ENCODE peak calls at places on chromosome 16, in nine cellular contexts. R, V, E, H, T, Y, X, C and Q are unnamed samples.
A peak's percentile ranks its signal among the peaks of the same experiment; 100 is the strongest.

GRCh38 chr16:67284699-67285646 is 5.6 kb downstream of the PLEKHG4 start:
- DNase-seq in R (no peak), V (peak; percentile 61), E (no peak), H (peak; percentile 12), T (peak; percentile 61), Y (peak; percentile 49), X (no peak), C (no peak), Q (no peak)

GRCh38 chr16:4373356-4373908 is 1.8 kb downstream of the VASN start:
- DNase-seq in R (peak; percentile 69), V (no peak), E (no peak), H (no peak), T (no peak), Y (no peak), X (no peak), C (no peak), Q (no peak)

GRCh38 chr16:10111156-10111761 is 71.0 kb downstream of the GRIN2A start:
- DNase-seq in R (no peak), V (no peak), E (no peak), H (no peak), T (no peak), Y (no peak), X (no peak), C (no peak), Q (no peak)

GRCh38 chr16:89695086-89695874 is 6.2 kb downstream of the SPATA2L start:
- DNase-seq in R (no peak), V (no peak), E (no peak), H (no peak), T (no peak), Y (no peak), X (no peak), C (no peak), Q (no peak)

GRCh38 chr16:77191259-77191969 is 424 bp downstream of the MON1B start:
- DNase-seq in R (no peak), V (no peak), E (no peak), H (no peak), T (no peak), Y (peak; percentile 27), X (no peak), C (no peak), Q (no peak)

GRCh38 chr16:64445649-64446048 is 676.2 kb downstream of the CDH11 start:
- DNase-seq in R (no peak), V (no peak), E (no peak), H (peak; percentile 11), T (no peak), Y (no peak), X (no peak), C (no peak), Q (no peak)

GRCh38 chr16:72891291-72892227 is 156.4 kb downstream of the ZFHX3 start:
- DNase-seq in R (no peak), V (no peak), E (no peak), H (no peak), T (no peak), Y (no peak), X (no peak), C (no peak), Q (no peak)

GRCh38 chr16:325375-326155 is 27.0 kb downstream of the AXIN1 start:
- DNase-seq in R (no peak), V (no peak), E (no peak), H (no peak), T (no peak), Y (no peak), X (no peak), C (no peak), Q (no peak)

GRCh38 chr16:54957403-54957802 is 26.7 kb downstream of the IRX5 start:
- DNase-seq in R (no peak), V (no peak), E (no peak), H (no peak), T (peak; percentile 57), Y (peak; percentile 23), X (no peak), C (no peak), Q (no peak)

GRCh38 chr16:67150833-67151396 is at the start of gene B3GNT9:
- DNase-seq in R (peak; percentile 81), V (no peak), E (no peak), H (peak; percentile 66), T (peak; percentile 67), Y (peak; percentile 72), X (peak; percentile 87), C (peak; percentile 51), Q (peak; percentile 47)

GRCh38 chr16:66030036-66030435 is 336.5 kb upstream of the CDH5 start:
- DNase-seq in R (no peak), V (no peak), E (no peak), H (peak; percentile 85), T (no peak), Y (no peak), X (no peak), C (no peak), Q (no peak)

GRCh38 chr16:26688105-26688504 is 378.6 kb upstream of the C16orf82 start:
- DNase-seq in R (no peak), V (no peak), E (no peak), H (no peak), T (no peak), Y (no peak), X (no peak), C (no peak), Q (no peak)

GRCh38 chr16:79509221-79509631 is 91.3 kb downstream of the MAF start:
- DNase-seq in R (no peak), V (peak; percentile 52), E (no peak), H (no peak), T (peak; percentile 86), Y (peak; percentile 25), X (peak; percentile 65), C (no peak), Q (no peak)

GRCh38 chr16:69316595-69317034 is 5.5 kb downstream of the VPS4A start:
- DNase-seq in R (no peak), V (no peak), E (no peak), H (no peak), T (peak; percentile 52), Y (no peak), X (no peak), C (peak; percentile 8), Q (no peak)

GRCh38 chr16:4693956-4694663 is 748 bp downstream of the NUDT16L1 start:
- DNase-seq in R (peak; percentile 73), V (no peak), E (no peak), H (peak; percentile 38), T (peak; percentile 57), Y (peak; percentile 56), X (peak; percentile 71), C (peak; percentile 38), Q (no peak)

GRCh38 chr16:52581530-52581929 is 34.6 kb upstream of the TOX3 start:
- DNase-seq in R (no peak), V (no peak), E (no peak), H (no peak), T (no peak), Y (no peak), X (no peak), C (no peak), Q (no peak)

GRCh38 chr16:71383054-71383773 is 24.7 kb downstream of the CALB2 start:
- DNase-seq in R (no peak), V (no peak), E (no peak), H (peak; percentile 5), T (no peak), Y (no peak), X (no peak), C (no peak), Q (no peak)

GRCh38 chr16:89191901-89192184 is 8.5 kb downstream of the SLC22A31 start:
- DNase-seq in R (peak; percentile 65), V (no peak), E (no peak), H (no peak), T (no peak), Y (no peak), X (no peak), C (no peak), Q (no peak)

GRCh38 chr16:2515180-2515803 is 1.5 kb downstream of the ATP6V0C start:
- DNase-seq in R (peak; percentile 70), V (no peak), E (no peak), H (no peak), T (peak; percentile 55), Y (no peak), X (peak; percentile 55), C (no peak), Q (no peak)
- H3K4me1 ChIP-seq in R (peaks cover 76% of the 10 kb centered on the region), V (peaks cover 24% of the 10 kb centered on the region), E (peaks cover 81% of the 10 kb centered on the region), H (peaks cover 19% of the 10 kb centered on the region), T (peaks cover 68% of the 10 kb centered on the region), Y (peaks cover 44% of the 10 kb centered on the region), X (peaks cover 56% of the 10 kb centered on the region), C (peaks cover 40% of the 10 kb centered on the region), Q (peaks cover 58% of the 10 kb centered on the region)

DNA sequence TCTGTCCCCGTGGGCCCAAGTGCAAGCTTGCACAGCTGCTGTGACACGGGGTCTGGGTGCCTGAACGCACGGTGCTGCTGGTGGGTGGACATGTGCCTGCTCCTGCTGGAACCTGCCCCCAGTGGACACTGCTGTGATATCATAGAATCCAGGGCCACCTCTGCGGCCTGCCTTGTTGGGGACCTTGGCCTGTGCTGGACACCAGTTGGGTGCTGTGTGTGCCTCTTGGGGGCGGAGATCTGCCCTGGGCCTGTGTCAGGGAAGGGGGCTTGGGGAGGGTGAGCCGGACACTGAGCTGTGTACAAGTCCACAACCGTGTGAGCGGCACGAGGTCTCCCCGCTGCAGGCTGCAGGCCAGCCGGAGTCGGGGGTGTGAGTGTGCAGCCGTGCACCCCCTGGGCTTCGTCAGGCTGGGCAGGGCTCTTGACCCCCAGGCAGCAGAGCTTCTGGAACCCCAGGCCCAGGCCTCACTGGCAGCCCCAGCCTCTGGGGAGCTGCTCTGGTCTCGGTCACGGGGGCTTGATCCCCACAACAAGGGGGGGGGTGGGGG is 33.3 kb downstream of the GSE1 start:
- DNase-seq in R (no peak), V (no peak), E (no peak), H (no peak), T (no peak), Y (no peak), X (no peak), C (no peak), Q (no peak)
- TF ChIP-seq CTCF in R (no peak), V (no peak), E (no peak), H (no peak), T (no peak), Y (no peak), X (no peak), C (no peak), Q (no peak)

DNA sequence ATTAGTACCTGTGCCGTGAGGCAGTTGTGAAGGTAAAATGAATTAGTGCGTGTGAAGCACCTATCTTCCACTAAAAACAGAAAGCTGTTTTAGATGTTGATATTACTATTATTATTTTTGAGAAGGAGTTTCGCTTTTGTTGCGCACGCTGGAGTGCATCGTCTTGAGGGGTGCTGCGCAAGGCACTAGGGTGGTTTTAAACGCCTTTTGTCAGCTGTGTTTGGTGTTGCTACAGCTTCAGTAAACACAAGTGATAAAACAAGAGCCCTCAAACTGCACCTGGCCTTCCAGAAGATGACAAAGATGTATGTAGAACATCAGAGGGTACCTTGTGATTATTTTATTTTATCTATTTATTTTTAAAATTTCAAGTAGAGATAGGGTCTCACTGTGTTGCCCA is 38.2 kb downstream of the PLCG2 start:
- DNase-seq in R (no peak), V (no peak), E (no peak), H (no peak), T (no peak), Y (peak; percentile 47), X (no peak), C (peak; percentile 48), Q (no peak)
- TF ChIP-seq POLR2A in R (no peak), V (no peak), E (no peak), H (no peak), T (no peak), Y (no peak), X (no peak), C (no peak), Q (no peak)

DNA sequence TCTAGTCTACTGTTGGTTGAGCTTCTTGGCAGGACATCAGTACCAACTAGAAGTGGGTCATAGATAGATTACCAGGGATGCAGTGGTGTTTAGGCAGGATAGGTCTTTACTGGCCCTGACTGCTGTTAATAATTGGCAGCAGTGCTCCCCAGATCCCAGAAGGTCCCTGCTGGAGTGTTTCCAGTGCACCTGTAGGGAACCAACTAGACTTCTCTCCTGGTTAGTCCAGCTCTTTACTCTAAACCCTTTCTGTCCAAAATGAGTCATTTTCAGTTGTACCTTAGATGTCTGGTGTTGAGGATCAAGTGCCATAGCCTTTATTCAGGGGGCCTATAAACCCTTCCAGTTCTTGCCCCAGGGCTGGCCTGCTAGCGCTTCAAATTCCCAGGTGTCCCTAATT is 8.7 kb downstream of the POLR2C start:
- DNase-seq in R (no peak), V (no peak), E (no peak), H (no peak), T (no peak), Y (no peak), X (no peak), C (peak; percentile 6), Q (no peak)
- H3K4me1 ChIP-seq in R (peaks cover 22% of the 10 kb centered on the region), V (no peaks in the 10 kb centered on the region), E (peaks cover 23% of the 10 kb centered on the region), H (no peaks in the 10 kb centered on the region), T (peaks cover 24% of the 10 kb centered on the region), Y (peaks cover 14% of the 10 kb centered on the region), X (peaks cover 15% of the 10 kb centered on the region), C (peaks cover 6% of the 10 kb centered on the region), Q (peaks cover 10% of the 10 kb centered on the region)